ENCODE peak calls at places on chromosomes 4 and X, in five cellular contexts. H is HS-5; Y is effector memory CD8-positive, alpha-beta T cell; T is suprapubic skin; C is stimulated activated naive B cell treated with anti-CD40 and anti-IgM and Interleukin-4, amounts not matched to agents 10 μg/mL and 1 μg/mL and 100 μg/mL, for 72 hours. I is an unnamed sample.

GRCh38 chr4:123421227-123421941 is 24.8 kb downstream of the SPRY1 start:
- DNase-seq in H (no peak), Y (no peak), T (no peak), C (no peak), I (no peak)

GRCh38 chr4:76804060-76804459 is 93.9 kb downstream of the SOWAHB start:
- DNase-seq in H (no peak), Y (no peak), T (no peak), C (no peak), I (no peak)

GRCh38 chr4:82284475-82284857 is 89.3 kb downstream of the HNRNPD start:
- DNase-seq in H (no peak), Y (no peak), T (no peak), C (no peak), I (peak)

GRCh38 chr4:2101346-2102044 is 42.4 kb downstream of the NAT8L start:
- DNase-seq in H (no peak), Y (no peak), T (no peak), C (no peak), I (no peak)

GRCh38 chr4:76434901-76435688 is at the start of gene SHROOM3:
- DNase-seq in H (no peak), Y (no peak), T (no peak), C (no peak), I (peak)

GRCh38 chr4:120749445-120750151 is 172.9 kb downstream of the PRDM5 start:
- DNase-seq in H (no peak), Y (no peak), T (no peak), C (no peak), I (no peak)

GRCh38 chrX:100600340-100600739 is 15.6 kb downstream of the TNMD start:
- DNase-seq in H (no peak), Y (no peak), T (no peak), C (no peak), I (no peak)

GRCh38 chr4:47075241-47075640 is 43.9 kb downstream of the GABRB1 start:
- DNase-seq in H (peak), Y (no peak), T (no peak), C (no peak), I (peak)

GRCh38 chrX:71809886-71810285 is 46.7 kb downstream of the CXorf49B start:
- DNase-seq in H (no peak), Y (no peak), T (no peak), C (no peak), I (no peak)

GRCh38 chrX:137405449-137406140 is 160.3 kb upstream of the ZIC3 start:
- DNase-seq in H (no peak), Y (no peak), T (no peak), C (no peak), I (no peak)

GRCh38 chr4:6076391-6076790 is 58.2 kb upstream of the C4orf50 start:
- DNase-seq in H (no peak), Y (no peak), T (no peak), C (no peak), I (no peak)

GRCh38 chr4:9937078-9937477 is 84.2 kb downstream of the SLC2A9 start:
- DNase-seq in H (no peak), Y (no peak), T (peak), C (no peak), I (no peak)

I was measured in retinal pigment epithelial cell.